ENCODE peak calls at places on chromosomes 3 and 15, in four cellular contexts. M is Caco-2; A is stimulated activated CD4-positive, alpha-beta T cell treated with anti-CD3 and anti-CD28 coated beads, Interleukin-2, amount 100 ng/mL, for 48 hours; Y is GM12865. Q is an unnamed sample.

GRCh38 chr3:179991104-179991503 is 45.6 kb downstream of the PEX5L start:
- DNase-seq in M (no peak), A (no peak), Y (no peak), Q (no peak)

GRCh38 chr3:186717039-186717457 is at the start of gene KNG1:
- DNase-seq in M (peak; percentile 26), A (no peak), Y (no peak), Q (no peak)

GRCh38 chr15:60970246-60971170 is 258.6 kb downstream of the RORA start:
- DNase-seq in M (no peak), A (no peak), Y (no peak), Q (no peak)

GRCh38 chr3:71152892-71153265 is 430.6 kb downstream of the FOXP1 start:
- DNase-seq in M (peak; percentile 68), A (no peak), Y (no peak), Q (no peak)

GRCh38 chr3:47456984-47457383 is 18.8 kb downstream of the SCAP start:
- DNase-seq in M (no peak), A (no peak), Y (no peak), Q (no peak)

GRCh38 chr3:65889707-65890099 is 149.0 kb downstream of the MAGI1 start:
- DNase-seq in M (no peak), A (no peak), Y (no peak), Q (no peak)

GRCh38 chr3:8743911-8744310 is 10.3 kb downstream of the CAV3 start:
- DNase-seq in M (no peak), A (no peak), Y (no peak), Q (no peak)

GRCh38 chr15:100763764-100764750 is 115.6 kb upstream of the ALDH1A3 start:
- DNase-seq in M (no peak), A (no peak), Y (no peak), Q (no peak)

GRCh38 chr15:97903560-97904195 is 56.8 kb upstream of the ARRDC4 start:
- DNase-seq in M (no peak), A (no peak), Y (no peak), Q (peak; percentile 12)

GRCh38 chr15:62816342-62817059 is 226.0 kb upstream of the TPM1 start:
- DNase-seq in M (no peak), A (no peak), Y (no peak), Q (no peak)

GRCh38 chr3:152388631-152389030 is 119.9 kb downstream of the MBNL1 start:
- DNase-seq in M (no peak), A (no peak), Y (no peak), Q (no peak)

GRCh38 chr15:81336568-81336967 is 12.6 kb upstream of the STARD5 start:
- DNase-seq in M (peak; percentile 13), A (no peak), Y (peak; percentile 62), Q (no peak)

Q was measured in HTR-8/SVneo.